ENCODE peak calls at places on chromosome 11, in seven cellular contexts. R is thoracic aorta, E is ascending aorta, Z is thyroid gland, H is spleen, C is hepatocyte, Y is left lung. L is an unnamed sample.

GRCh38 chr11:77381749-77382693 is 80.5 kb upstream of the GDPD4 start:
- DNase-seq in R (no peak), E (no peak), Z (no peak), H (no peak), C (peak; percentile 16), Y (no peak), L (no peak)

GRCh38 chr11:92886243-92886905 is 83.1 kb upstream of the MTNR1B start:
- DNase-seq in R (no peak), E (no peak), Z (peak; percentile 26), H (no peak), C (peak; percentile 75), Y (no peak), L (peak; percentile 71)

GRCh38 chr11:71384561-71384960 is 63.6 kb downstream of the DHCR7 start:
- DNase-seq in R (no peak), E (no peak), Z (no peak), H (no peak), C (no peak), Y (no peak), L (no peak)

GRCh38 chr11:130431337-130431773 is 2.9 kb upstream of the ADAMTS8 start:
- DNase-seq in R (no peak), E (peak; percentile 89), Z (peak; percentile 81), H (peak; percentile 83), C (peak; percentile 84), Y (no peak), L (peak; percentile 59)

GRCh38 chr11:87722756-87723599 is 452.3 kb downstream of the RAB38 start:
- DNase-seq in R (no peak), E (no peak), Z (no peak), H (no peak), C (peak; percentile 38), Y (peak; percentile 13), L (peak; percentile 21)

GRCh38 chr11:12329169-12329568 is 48.2 kb upstream of the PARVA start:
- DNase-seq in R (no peak), E (no peak), Z (no peak), H (no peak), C (no peak), Y (no peak), L (no peak)

GRCh38 chr11:115170133-115170815 is 333.9 kb downstream of the CADM1 start:
- DNase-seq in R (no peak), E (no peak), Z (peak; percentile 54), H (no peak), C (peak; percentile 57), Y (no peak), L (peak; percentile 17)

GRCh38 chr11:130601764-130602163 is 153.3 kb downstream of the ADAMTS15 start:
- DNase-seq in R (no peak), E (no peak), Z (no peak), H (no peak), C (no peak), Y (no peak), L (no peak)

GRCh38 chr11:8948901-8949300 is 6.1 kb upstream of the ASCL3 start:
- DNase-seq in R (no peak), E (no peak), Z (no peak), H (no peak), C (no peak), Y (no peak), L (no peak)

GRCh38 chr11:64538501-64538951 is 52.5 kb upstream of the SLC22A12 start:
- DNase-seq in R (no peak), E (no peak), Z (no peak), H (peak; percentile 54), C (no peak), Y (peak; percentile 62), L (no peak)

GRCh38 chr11:9861860-9862725 is 198.2 kb downstream of the SWAP70 start:
- DNase-seq in R (no peak), E (no peak), Z (peak; percentile 49), H (no peak), C (peak; percentile 68), Y (no peak), L (peak; percentile 47)

GRCh38 chr11:129546266-129546665 is 170.6 kb downstream of the BARX2 start:
- DNase-seq in R (no peak), E (no peak), Z (no peak), H (no peak), C (no peak), Y (no peak), L (no peak)

GRCh38 chr11:85710912-85711311 is 24.9 kb upstream of the CCDC89 start:
- DNase-seq in R (no peak), E (no peak), Z (no peak), H (no peak), C (peak; percentile 11), Y (no peak), L (no peak)

GRCh38 chr11:85704967-85705366 is 19.0 kb upstream of the CCDC89 start:
- DNase-seq in R (no peak), E (no peak), Z (no peak), H (no peak), C (no peak), Y (no peak), L (no peak)

GRCh38 chr11:85712953-85713352 is 27.0 kb upstream of the CCDC89 start:
- DNase-seq in R (no peak), E (no peak), Z (no peak), H (no peak), C (no peak), Y (no peak), L (no peak)

GRCh38 chr11:85705805-85706204 is 19.8 kb upstream of the CCDC89 start:
- DNase-seq in R (no peak), E (no peak), Z (no peak), H (no peak), C (no peak), Y (no peak), L (no peak)

DNA sequence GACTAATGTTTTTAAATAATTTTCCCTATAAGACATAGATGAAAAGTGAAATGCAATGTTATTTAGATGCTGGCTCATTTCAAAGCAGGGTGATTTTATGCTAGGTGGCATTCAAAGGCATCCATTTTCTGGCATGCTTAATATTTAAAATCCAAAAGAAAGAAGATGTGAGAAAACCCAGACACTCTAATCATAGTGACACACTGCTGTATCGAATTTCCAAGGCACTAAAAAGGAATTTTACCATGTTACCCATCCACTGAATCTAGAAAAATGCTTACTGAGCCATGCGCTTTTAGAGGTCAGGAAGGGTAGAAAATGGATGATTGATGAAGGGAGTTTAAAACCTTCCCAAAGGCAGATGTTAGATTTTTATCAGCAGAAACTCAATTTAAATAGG is 24.0 kb upstream of the CCDC89 start:
- DNase-seq in R (no peak), E (no peak), Z (no peak), H (no peak), C (no peak), Y (no peak), L (no peak)
- H3K27ac ChIP-seq in R (no peak overlapping the region), E (no peak overlapping the region), Z (no peak overlapping the region), H (no peak overlapping the region), C (no peak overlapping the region), Y (no peak overlapping the region), L (no peak overlapping the region)

GRCh38 chr11:62569611-62570010 is 4.1 kb downstream of the EEF1G start:
- DNase-seq in R (no peak), E (no peak), Z (no peak), H (peak; percentile 2), C (no peak), Y (no peak), L (no peak)

GRCh38 chr11:62566247-62566646 is 7.4 kb downstream of the EEF1G start:
- DNase-seq in R (no peak), E (no peak), Z (no peak), H (peak; percentile 25), C (no peak), Y (no peak), L (no peak)

GRCh38 chr11:62560566-62561103 is 13.1 kb downstream of the EEF1G start:
- DNase-seq in R (peak; percentile 83), E (peak; percentile 98), Z (peak; percentile 94), H (peak; percentile 83), C (peak; percentile 96), Y (no peak), L (peak; percentile 95)

GRCh38 chr11:62567018-62567633 is 6.6 kb downstream of the EEF1G start:
- DNase-seq in R (no peak), E (no peak), Z (no peak), H (peak; percentile 32), C (no peak), Y (no peak), L (no peak)

GRCh38 chr11:62565100-62565802 is 8.4 kb downstream of the EEF1G start:
- DNase-seq in R (no peak), E (no peak), Z (no peak), H (peak; percentile 25), C (no peak), Y (no peak), L (no peak)
- TF ChIP-seq CTCF in R (no peak), E (no peak), Z (no peak), H (no peak), C (no peak), Y (no peak), L (no peak)

GRCh38 chr11:69486773-69487266 is 5.4 kb downstream of the LINC01488 start:
- DNase-seq in R (no peak), E (no peak), Z (no peak), H (peak; percentile 59), C (no peak), Y (peak; percentile 74), L (no peak)

GRCh38 chr11:69487849-69488542 is 6.5 kb downstream of the LINC01488 start:
- DNase-seq in R (no peak), E (no peak), Z (no peak), H (peak; percentile 48), C (no peak), Y (peak; percentile 51), L (no peak)

GRCh38 chr11:69487391-69487790 is 5.9 kb downstream of the LINC01488 start:
- DNase-seq in R (no peak), E (no peak), Z (no peak), H (peak; percentile 51), C (no peak), Y (peak; percentile 55), L (no peak)

GRCh38 chr11:69489031-69489745 is 7.7 kb downstream of the LINC01488 start:
- DNase-seq in R (no peak), E (peak; percentile 72), Z (no peak), H (peak; percentile 56), C (no peak), Y (peak; percentile 60), L (no peak)

DNA sequence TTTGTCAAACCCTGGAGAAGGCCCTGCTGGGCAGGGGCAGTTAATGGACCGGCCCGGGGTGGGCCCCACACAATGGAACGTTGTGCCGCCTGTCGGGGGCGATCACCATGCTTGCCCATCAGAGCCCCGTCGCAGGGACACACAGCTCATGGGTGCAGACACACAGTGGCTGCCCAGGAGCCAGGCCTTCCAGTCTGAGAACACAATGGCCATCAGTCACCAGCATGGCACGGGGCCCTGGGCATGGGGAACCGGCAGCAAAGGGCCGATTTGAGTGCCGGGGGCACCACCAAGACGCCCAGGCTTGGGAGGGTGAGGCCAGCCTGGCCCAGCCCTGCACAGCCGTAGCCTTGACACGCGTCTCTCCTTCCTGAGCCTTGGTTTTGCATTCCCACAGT is 7.1 kb downstream of the LINC01488 start:
- DNase-seq in R (no peak), E (no peak), Z (no peak), H (peak; percentile 64), C (no peak), Y (peak; percentile 72), L (no peak)
- H3K27ac ChIP-seq in R (peak overlapping the region; percentile 33), E (peak overlapping the region; percentile 73), Z (no peak overlapping the region), H (no peak overlapping the region), C (no peak overlapping the region), Y (no peak overlapping the region), L (no peak overlapping the region)

GRCh38 chr11:66267379-66268209 is 845 bp upstream of the RAB1B start:
- DNase-seq in R (peak; percentile 75), E (peak; percentile 94), Z (peak; percentile 87), H (peak; percentile 97), C (peak; percentile 93), Y (peak; percentile 97), L (peak; percentile 88)
- TF ChIP-seq CTCF in R (peak; percentile 47), E (peak; percentile 57), Z (no peak), H (peak; percentile 32), C (no peak), Y (no peak), L (no peak)

L was measured in RWPE1.